ENCODE peak calls at places on chromosomes 12 and 14, in nine cellular contexts. One of them, this sample, is unnamed.

GRCh38 chr14:68084256-68084655 is 264.7 kb downstream of the RAD51B start:
- DNase-seq in anterior cingulate cortex: no peak
- DNase-seq in HS-5: no peak
- DNase-seq in fibroblast of mammary gland: peak
- DNase-seq in NCI-H510A treated with DMSO at 0.1 percent for 48 hours: no peak
- DNase-seq in NCI-H1092 treated with DMSO at 0.1 percent for 48 hours: peak
- DNase-seq in SJSA1: no peak
- DNase-seq in NCI-H1417: no peak
- DNase-seq in Daoy: peak
- DNase-seq in this sample: no peak

GRCh38 chr12:68445836-68446235 is 113.7 kb upstream of the MDM1 start:
- DNase-seq in SJSA1: no peak
- DNase-seq in NCI-H1417: no peak
- DNase-seq in anterior cingulate cortex: no peak
- DNase-seq in NCI-H510A treated with DMSO at 0.1 percent for 48 hours: no peak
- DNase-seq in NCI-H1092 treated with DMSO at 0.1 percent for 48 hours: no peak
- DNase-seq in fibroblast of mammary gland: peak
- DNase-seq in HS-5: no peak
- DNase-seq in Daoy: no peak
- DNase-seq in this sample: no peak

GRCh38 chr12:11941601-11942360 is 129.0 kb upstream of the BCL2L14 start:
- DNase-seq in Daoy: peak
- DNase-seq in SJSA1: peak
- DNase-seq in anterior cingulate cortex: no peak
- DNase-seq in HS-5: peak
- DNase-seq in NCI-H510A treated with DMSO at 0.1 percent for 48 hours: no peak
- DNase-seq in NCI-H1417: no peak
- DNase-seq in fibroblast of mammary gland: peak
- DNase-seq in NCI-H1092 treated with DMSO at 0.1 percent for 48 hours: no peak
- DNase-seq in this sample: no peak

GRCh38 chr14:75905505-75905904 is 76.3 kb downstream of the TGFB3 start:
- DNase-seq in HS-5: no peak
- DNase-seq in Daoy: peak
- DNase-seq in NCI-H1092 treated with DMSO at 0.1 percent for 48 hours: no peak
- DNase-seq in NCI-H510A treated with DMSO at 0.1 percent for 48 hours: no peak
- DNase-seq in anterior cingulate cortex: no peak
- DNase-seq in fibroblast of mammary gland: peak
- DNase-seq in SJSA1: no peak
- DNase-seq in NCI-H1417: peak
- DNase-seq in this sample: no peak

GRCh38 chr12:78970041-78970440 is 105.5 kb downstream of the SYT1 start:
- DNase-seq in SJSA1: peak
- DNase-seq in NCI-H1417: no peak
- DNase-seq in Daoy: no peak
- DNase-seq in anterior cingulate cortex: no peak
- DNase-seq in HS-5: no peak
- DNase-seq in NCI-H510A treated with DMSO at 0.1 percent for 48 hours: no peak
- DNase-seq in fibroblast of mammary gland: peak
- DNase-seq in NCI-H1092 treated with DMSO at 0.1 percent for 48 hours: no peak
- DNase-seq in this sample: no peak

GRCh38 chr12:4379410-4379809 is at the start of gene FGF23:
- DNase-seq in SJSA1: no peak
- DNase-seq in anterior cingulate cortex: no peak
- DNase-seq in NCI-H1417: peak
- DNase-seq in NCI-H1092 treated with DMSO at 0.1 percent for 48 hours: no peak
- DNase-seq in NCI-H510A treated with DMSO at 0.1 percent for 48 hours: no peak
- DNase-seq in HS-5: no peak
- DNase-seq in Daoy: peak
- DNase-seq in fibroblast of mammary gland: peak
- DNase-seq in this sample: no peak

GRCh38 chr12:88503344-88503743 is 76.9 kb downstream of the KITLG start:
- DNase-seq in NCI-H510A treated with DMSO at 0.1 percent for 48 hours: no peak
- DNase-seq in HS-5: no peak
- DNase-seq in Daoy: no peak
- DNase-seq in NCI-H1417: no peak
- DNase-seq in NCI-H1092 treated with DMSO at 0.1 percent for 48 hours: no peak
- DNase-seq in anterior cingulate cortex: no peak
- DNase-seq in fibroblast of mammary gland: no peak
- DNase-seq in SJSA1: no peak
- DNase-seq in this sample: no peak

GRCh38 chr12:110270125-110270962 is 10.7 kb upstream of the ATP2A2 start:
- DNase-seq in HS-5: no peak
- DNase-seq in fibroblast of mammary gland: peak
- DNase-seq in anterior cingulate cortex: no peak
- DNase-seq in SJSA1: peak
- DNase-seq in Daoy: peak
- DNase-seq in NCI-H1417: peak
- DNase-seq in NCI-H510A treated with DMSO at 0.1 percent for 48 hours: peak
- DNase-seq in NCI-H1092 treated with DMSO at 0.1 percent for 48 hours: peak
- DNase-seq in this sample: peak

GRCh38 chr14:79543966-79544365 is 667.3 kb downstream of the DIO2 start:
- DNase-seq in Daoy: peak
- DNase-seq in NCI-H1417: no peak
- DNase-seq in HS-5: no peak
- DNase-seq in fibroblast of mammary gland: peak
- DNase-seq in SJSA1: no peak
- DNase-seq in NCI-H510A treated with DMSO at 0.1 percent for 48 hours: no peak
- DNase-seq in NCI-H1092 treated with DMSO at 0.1 percent for 48 hours: no peak
- DNase-seq in anterior cingulate cortex: no peak
- DNase-seq in this sample: no peak

GRCh38 chr12:96094201-96094600 is 58.8 kb upstream of the LTA4H start:
- DNase-seq in SJSA1: no peak
- DNase-seq in HS-5: no peak
- DNase-seq in NCI-H1417: peak
- DNase-seq in anterior cingulate cortex: no peak
- DNase-seq in Daoy: peak
- DNase-seq in NCI-H510A treated with DMSO at 0.1 percent for 48 hours: peak
- DNase-seq in NCI-H1092 treated with DMSO at 0.1 percent for 48 hours: peak
- DNase-seq in fibroblast of mammary gland: no peak
- DNase-seq in this sample: no peak

GRCh38 chr12:114032801-114033200 is 66.7 kb upstream of the RBM19 start:
- DNase-seq in NCI-H1092 treated with DMSO at 0.1 percent for 48 hours: no peak
- DNase-seq in Daoy: no peak
- DNase-seq in NCI-H510A treated with DMSO at 0.1 percent for 48 hours: no peak
- DNase-seq in HS-5: no peak
- DNase-seq in SJSA1: no peak
- DNase-seq in fibroblast of mammary gland: no peak
- DNase-seq in anterior cingulate cortex: no peak
- DNase-seq in NCI-H1417: no peak
- DNase-seq in this sample: no peak

GRCh38 chr14:59107819-59108218 is 80.6 kb upstream of the DAAM1 start:
- DNase-seq in NCI-H1417: peak
- DNase-seq in SJSA1: no peak
- DNase-seq in HS-5: no peak
- DNase-seq in Daoy: no peak
- DNase-seq in fibroblast of mammary gland: no peak
- DNase-seq in NCI-H510A treated with DMSO at 0.1 percent for 48 hours: no peak
- DNase-seq in anterior cingulate cortex: no peak
- DNase-seq in NCI-H1092 treated with DMSO at 0.1 percent for 48 hours: no peak
- DNase-seq in this sample: no peak

This sample was measured in SHP77 treated with DMSO at 0.1 percent for 48 hours.